ENCODE peak calls at places on chromosomes 5 and 9, in nine cellular contexts. H is pancreas, Q is HCT116, P is cardiac muscle cell, G is lung, T is body of pancreas, F is fibroblast of lung, J is hepatocyte, X is GM23338. N is an unnamed sample.

GRCh38 chr5:55675119-55675518 is 37.0 kb downstream of the SLC38A9 start:
- DNase-seq in T (no peak), G (no peak), J (no peak), Q (no peak), X (no peak), P (peak; percentile 31), F (peak; percentile 30), H (no peak), N (no peak)

GRCh38 chr9:18379073-18379811 is 94.7 kb upstream of the ADAMTSL1 start:
- DNase-seq in F (peak; percentile 94), G (no peak), J (no peak), Q (no peak), T (no peak), X (peak; percentile 63), H (no peak), P (no peak), N (peak; percentile 13)

GRCh38 chr9:93305497-93306020 is 121.6 kb downstream of the WNK2 start:
- DNase-seq in F (no peak), Q (no peak), G (no peak), P (no peak), X (no peak), H (no peak), T (no peak), J (no peak), N (no peak)

GRCh38 chr5:181243521-181244307 is at the start of gene RACK1:
- DNase-seq in Q (peak; percentile 81), G (peak; percentile 92), F (peak; percentile 86), J (peak; percentile 93), P (peak; percentile 92), H (peak; percentile 82), T (peak; percentile 91), X (peak; percentile 95), N (peak; percentile 95)

GRCh38 chr5:103259705-103260355 is 1.3 kb downstream of the MACIR start:
- DNase-seq in Q (no peak), H (no peak), T (no peak), G (peak; percentile 33), F (peak; percentile 46), P (peak; percentile 45), X (peak; percentile 58), J (no peak), N (peak; percentile 47)

GRCh38 chr9:127158995-127159801 is 36.8 kb upstream of the ANGPTL2 start:
- DNase-seq in H (no peak), T (peak; percentile 22), Q (peak; percentile 35), F (peak; percentile 92), P (peak; percentile 66), X (peak; percentile 70), J (peak; percentile 82), G (no peak), N (peak; percentile 74)

GRCh38 chr5:112996830-112997374 is 20.3 kb downstream of the DCP2 start:
- DNase-seq in F (peak; percentile 50), P (no peak), Q (no peak), T (no peak), G (no peak), J (no peak), H (no peak), X (no peak), N (no peak)

GRCh38 chr9:34413229-34413852 is 36.6 kb upstream of the MYORG start:
- DNase-seq in F (peak; percentile 29), G (no peak), H (peak; percentile 38), X (peak; percentile 90), Q (no peak), P (peak; percentile 67), T (peak; percentile 43), J (peak; percentile 76), N (peak; percentile 68)

GRCh38 chr5:125607018-125607417 is 816.2 kb upstream of the GRAMD2B start:
- DNase-seq in X (no peak), P (peak; percentile 73), F (peak; percentile 92), Q (no peak), T (no peak), G (no peak), H (no peak), J (no peak), N (no peak)

GRCh38 chr9:96618209-96619108 is 1.2 kb downstream of the CDC14B start:
- DNase-seq in G (no peak), T (peak; percentile 66), J (peak; percentile 77), Q (no peak), F (peak; percentile 51), P (peak; percentile 58), H (peak; percentile 64), X (peak; percentile 34), N (peak; percentile 85)

GRCh38 chr5:1429066-1429465 is 16.2 kb downstream of the SLC6A3 start:
- DNase-seq in G (no peak), P (no peak), Q (no peak), J (no peak), F (no peak), X (no peak), T (no peak), H (no peak), N (no peak)

DNA sequence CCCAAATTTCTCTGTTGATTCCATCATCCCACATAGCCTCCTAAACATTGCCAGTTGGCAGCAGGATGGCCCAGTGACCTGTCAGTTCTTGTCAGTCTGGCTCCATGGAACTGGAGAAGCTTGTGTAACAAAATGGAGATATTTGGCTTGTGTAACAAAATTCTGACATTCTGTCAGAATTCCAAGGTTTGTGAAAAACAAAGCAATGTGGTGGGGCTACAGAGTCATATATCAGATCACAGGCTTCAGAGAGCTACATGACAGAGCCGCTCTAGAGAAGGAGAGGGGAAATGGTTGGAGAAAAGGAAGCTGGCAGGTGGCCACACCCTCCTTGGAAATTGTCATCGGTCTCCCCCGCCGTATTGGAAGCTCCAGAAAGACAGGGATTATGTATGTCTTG is 75.4 kb upstream of the MAN2A1 start:
- DNase-seq in G (no peak), X (no peak), T (no peak), Q (no peak), H (no peak), P (no peak), F (no peak), J (no peak), N (no peak)
- H3K27ac ChIP-seq in G (no peak overlapping the region), X (no peak overlapping the region), T (no peak overlapping the region), Q (no peak overlapping the region), H (no peak overlapping the region), P (no peak overlapping the region), F (no peak overlapping the region), J (no peak overlapping the region), N (no peak overlapping the region)

GRCh38 chr5:154966081-154966841 is 25.4 kb downstream of the MRPL22 start:
- DNase-seq in H (no peak), G (no peak), F (no peak), X (no peak), P (peak; percentile 30), T (no peak), Q (no peak), J (no peak), N (no peak)
- H3K4me3 ChIP-seq in H (no peak overlapping the region), G (no peak overlapping the region), F (no peak overlapping the region), X (no peak overlapping the region), P (no peak overlapping the region), T (no peak overlapping the region), Q (no peak overlapping the region), J (no peak overlapping the region), N (no peak overlapping the region)

DNA sequence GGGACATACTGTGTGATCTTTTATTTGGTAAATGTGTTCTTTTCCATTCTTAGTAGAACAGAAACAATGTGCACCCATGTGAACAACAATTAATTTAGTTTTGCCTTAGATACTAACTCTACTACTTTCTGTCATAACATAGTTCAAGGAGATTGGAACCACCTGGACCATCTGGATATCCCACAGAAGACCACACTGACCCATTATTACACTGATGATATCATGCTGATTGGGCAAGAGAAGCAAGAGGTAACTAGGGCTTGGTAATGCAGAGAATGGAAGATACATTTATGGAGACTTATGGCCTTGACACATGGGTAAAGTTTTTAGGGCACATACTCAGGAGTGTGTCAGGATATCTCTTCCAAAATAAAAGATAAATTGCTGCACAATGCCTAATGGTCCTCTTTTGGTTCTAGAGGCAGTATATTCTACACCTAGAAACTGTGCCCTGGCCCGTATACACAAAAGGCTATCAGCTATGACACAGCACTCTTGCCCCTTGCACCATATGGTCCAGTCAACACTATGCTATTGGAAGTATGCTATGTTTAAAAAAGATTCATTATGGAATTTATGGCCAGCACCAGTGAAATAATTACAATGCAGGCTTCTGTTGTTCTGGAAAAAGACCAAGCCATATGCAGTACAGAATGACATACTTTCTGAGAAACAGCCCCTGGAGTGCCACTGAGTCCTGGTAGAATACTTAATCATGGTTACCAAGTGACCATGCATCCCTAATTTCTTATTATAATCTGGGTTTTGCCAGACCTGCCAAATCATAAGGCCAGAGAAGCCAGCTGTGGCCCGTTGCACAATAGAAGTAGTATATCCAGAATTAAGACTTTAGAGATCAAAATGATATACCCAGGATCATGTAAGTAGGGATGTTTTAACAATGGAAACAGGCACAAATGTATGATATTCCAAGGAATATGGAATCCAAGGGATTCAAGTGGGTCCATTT is 41.6 kb upstream of the MROH2B start:
- DNase-seq in Q (no peak), H (no peak), J (no peak), F (peak; percentile 35), P (peak; percentile 18), T (no peak), X (no peak), G (no peak), N (no peak)
- H3K27me3 ChIP-seq in Q (no peaks in the 10 kb centered on the region), H (no peaks in the 10 kb centered on the region), J (no peaks in the 10 kb centered on the region), F (no peaks in the 10 kb centered on the region), P (no peaks in the 10 kb centered on the region), T (no peaks in the 10 kb centered on the region), X (no peaks in the 10 kb centered on the region), G (no peaks in the 10 kb centered on the region), N (no peaks in the 10 kb centered on the region)

GRCh38 chr9:89432986-89433530 is 64.9 kb downstream of the SEMA4D start:
- DNase-seq in J (no peak), Q (no peak), H (no peak), F (no peak), T (no peak), X (no peak), G (no peak), P (no peak), N (no peak)

GRCh38 chr9:89431930-89432725 is 65.8 kb downstream of the SEMA4D start:
- DNase-seq in J (no peak), Q (no peak), X (no peak), P (no peak), G (no peak), H (no peak), T (no peak), F (no peak), N (no peak)

GRCh38 chr9:89428901-89429890 is 68.7 kb downstream of the SEMA4D start:
- DNase-seq in T (no peak), H (no peak), J (no peak), X (peak; percentile 92), G (no peak), P (no peak), Q (no peak), F (no peak), N (no peak)

GRCh38 chr9:89428222-89428761 is 69.6 kb downstream of the SEMA4D start:
- DNase-seq in T (no peak), H (no peak), X (no peak), G (no peak), F (no peak), P (no peak), J (no peak), Q (no peak), N (no peak)

DNA sequence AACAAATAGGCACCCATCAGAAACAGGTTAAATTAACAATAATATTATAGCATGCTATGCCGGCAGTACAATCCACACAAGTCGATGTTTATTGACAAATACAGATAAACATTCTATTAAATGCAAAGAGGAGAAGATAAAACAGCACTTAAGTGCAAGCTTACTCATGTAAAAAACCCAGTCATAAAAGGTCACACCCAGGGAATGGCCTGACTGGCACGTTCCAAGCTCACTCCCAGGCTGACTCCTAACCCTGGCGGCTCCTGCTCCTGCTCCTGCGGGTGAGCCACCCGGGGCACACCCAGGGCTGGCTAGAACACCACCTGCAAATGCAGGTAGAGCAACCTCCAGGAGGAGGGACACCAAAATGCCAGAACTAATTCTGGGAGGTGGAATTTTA is 66.9 kb downstream of the SEMA4D start:
- DNase-seq in J (no peak), X (no peak), T (no peak), H (no peak), G (no peak), F (no peak), P (no peak), Q (no peak), N (no peak)
- H3K27ac ChIP-seq in J (no peak overlapping the region), X (peak overlapping the region; percentile 45), T (no peak overlapping the region), H (no peak overlapping the region), G (no peak overlapping the region), F (no peak overlapping the region), P (no peak overlapping the region), Q (no peak overlapping the region), N (no peak overlapping the region)

N was measured in SJCRH30.